ENCODE peak calls at places on chromosomes 2 and 18, in nine cellular contexts. O is GF-D8; T is suprapubic skin; J is stimulated activated CD4-positive, alpha-beta T cell treated with anti-CD3 and anti-CD28 coated beads, Interleukin-12 subunit alpha, Interleukin-12 subunit beta, amount 100 ng/mL, for 48 hours; M is CD14-positive monocyte; F is naive thymus-derived CD4-positive, alpha-beta T cell; A is T-cell; K is cardiac fibroblast; B is tibial artery. Y is an unnamed sample.

GRCh38 chr2:29663266-29663665 is 258.1 kb downstream of the ALK start:
- DNase-seq in A (no peak), M (no peak), K (peak; percentile 97), J (no peak), B (no peak), F (no peak), T (no peak), O (no peak), Y (peak; percentile 67)

GRCh38 chr2:9623151-9623550 is 7.6 kb downstream of the YWHAQ start:
- DNase-seq in J (no peak), A (no peak), K (no peak), B (no peak), O (no peak), F (no peak), M (no peak), T (no peak), Y (no peak)

GRCh38 chr2:42851740-42852250 is 59.4 kb upstream of the HAAO start:
- DNase-seq in M (no peak), J (no peak), T (no peak), O (no peak), K (no peak), F (no peak), B (peak; percentile 63), A (no peak), Y (no peak)

GRCh38 chr2:240355962-240356361 is 79.5 kb upstream of the GPC1 start:
- DNase-seq in K (no peak), O (no peak), T (peak; percentile 56), B (no peak), M (peak; percentile 44), F (no peak), J (no peak), A (no peak), Y (no peak)

GRCh38 chr2:128550801-128551416 is 232.2 kb upstream of the HS6ST1 start:
- DNase-seq in T (no peak), F (no peak), A (no peak), O (no peak), M (no peak), J (no peak), K (no peak), B (no peak), Y (no peak)

GRCh38 chr2:191311627-191312026 is 66.4 kb downstream of the MYO1B start:
- DNase-seq in F (no peak), J (no peak), T (no peak), B (no peak), O (no peak), M (no peak), A (no peak), K (peak; percentile 90), Y (peak; percentile 55)

GRCh38 chr18:9619056-9619455 is 4.7 kb upstream of the PPP4R1 start:
- DNase-seq in J (no peak), K (no peak), F (no peak), O (no peak), M (no peak), B (no peak), T (no peak), A (no peak), Y (no peak)

GRCh38 chr18:8952796-8953760 is 149.4 kb upstream of the NDUFV2 start:
- DNase-seq in O (no peak), J (no peak), K (peak; percentile 93), M (no peak), A (no peak), B (no peak), T (no peak), F (no peak), Y (peak; percentile 96)

GRCh38 chr18:45935591-45936335 is 31.4 kb downstream of the EPG5 start:
- DNase-seq in A (no peak), K (peak; percentile 54), M (no peak), O (no peak), J (no peak), T (no peak), B (no peak), F (no peak), Y (peak; percentile 24)

GRCh38 chr2:108069515-108070310 is 83.4 kb downstream of the SLC5A7 start:
- DNase-seq in A (no peak), M (no peak), K (no peak), O (no peak), B (no peak), J (no peak), T (no peak), F (no peak), Y (no peak)

GRCh38 chr2:2577366-2577765 is 246.3 kb upstream of the MYT1L start:
- DNase-seq in F (no peak), K (no peak), T (no peak), O (no peak), M (no peak), A (no peak), B (no peak), J (no peak), Y (no peak)

GRCh38 chr2:84388921-84389490 is 70.1 kb downstream of the SUCLG1 start:
- DNase-seq in A (no peak), K (no peak), T (no peak), J (no peak), F (no peak), M (no peak), O (no peak), B (no peak), Y (no peak)

GRCh38 chr18:32081881-32082280 is 9.8 kb upstream of the RNF138 start:
- DNase-seq in A (no peak), F (no peak), B (no peak), J (no peak), K (no peak), M (no peak), O (no peak), T (no peak), Y (no peak)

GRCh38 chr18:70423988-70424387 is 135.1 kb downstream of the SOCS6 start:
- DNase-seq in B (no peak), O (no peak), M (no peak), F (no peak), A (no peak), J (no peak), T (no peak), K (no peak), Y (no peak)

GRCh38 chr2:55033076-55033742 is 17.0 kb downstream of the RTN4 start:
- DNase-seq in B (no peak), M (peak; percentile 49), J (no peak), T (no peak), K (no peak), A (no peak), O (no peak), F (peak; percentile 31), Y (no peak)

GRCh38 chr2:63950414-63950813 is 68.8 kb downstream of the VPS54 start:
- DNase-seq in K (no peak), O (no peak), M (no peak), B (no peak), J (no peak), T (no peak), A (no peak), F (no peak), Y (no peak)

GRCh38 chr18:48771641-48772380 is 179.0 kb downstream of the SMAD7 start:
- DNase-seq in K (no peak), A (no peak), M (no peak), O (no peak), F (no peak), B (no peak), T (no peak), J (no peak), Y (no peak)

GRCh38 chr2:227482638-227483340 is 10.8 kb downstream of the AGFG1 start:
- DNase-seq in F (no peak), J (no peak), O (no peak), K (peak; percentile 44), B (no peak), A (no peak), M (no peak), T (no peak), Y (peak; percentile 12)

GRCh38 chr18:54880706-54881105 is 52.4 kb downstream of the RAB27B start:
- DNase-seq in A (no peak), M (no peak), K (peak; percentile 91), B (no peak), O (no peak), F (no peak), T (no peak), J (no peak), Y (peak; percentile 35)

GRCh38 chr18:57856128-57856527 is 53.0 kb upstream of the ATP8B1 start:
- DNase-seq in B (no peak), A (no peak), K (no peak), O (no peak), M (no peak), T (no peak), J (no peak), F (no peak), Y (no peak)

GRCh38 chr18:3115430-3116025 is 102.6 kb upstream of the LPIN2 start:
- DNase-seq in J (no peak), M (no peak), T (no peak), O (peak; percentile 98), K (no peak), F (no peak), B (no peak), A (no peak), Y (no peak)

GRCh38 chr18:47323158-47323557 is 71.7 kb upstream of the SKOR2 start:
- DNase-seq in M (no peak), A (no peak), B (no peak), T (no peak), O (no peak), J (no peak), K (peak; percentile 49), F (no peak), Y (no peak)

GRCh38 chr2:43006834-43007543 is 214.6 kb upstream of the HAAO start:
- DNase-seq in K (no peak), F (no peak), M (no peak), J (no peak), T (peak; percentile 46), O (no peak), A (no peak), B (peak; percentile 39), Y (no peak)

Y was measured in fibroblast of gingiva.